ENCODE peak calls at places on chromosome 1, in four cellular contexts. T, B, V and P are unnamed samples.

GRCh38 chr1:165114022-165114888 is 242.3 kb downstream of the LMX1A start:
- DNase-seq in T (no peak), B (no peak), V (peak), P (peak)

GRCh38 chr1:236543065-236543669 is 19.4 kb downstream of the LGALS8 start:
- DNase-seq in T (no peak), B (no peak), V (no peak), P (no peak)

GRCh38 chr1:156281281-156282142 is 1.1 kb downstream of the SMG5 start:
- DNase-seq in T (no peak), B (no peak), V (peak), P (peak)

GRCh38 chr1:153961421-153961820 is 1.9 kb downstream of the SLC39A1 start:
- DNase-seq in T (no peak), B (no peak), V (no peak), P (no peak)

GRCh38 chr1:95304803-95305202 is 70.8 kb downstream of the RWDD3 start:
- DNase-seq in T (no peak), B (no peak), V (no peak), P (no peak)

GRCh38 chr1:246110343-246111219 is 396.5 kb downstream of the SMYD3 start:
- DNase-seq in T (no peak), B (no peak), V (no peak), P (peak)

GRCh38 chr1:43284711-43285110 is 670 bp downstream of the C1orf210 start:
- DNase-seq in T (peak), B (no peak), V (no peak), P (no peak)

GRCh38 chr1:198701250-198701649 is 62.4 kb downstream of the PTPRC start:
- DNase-seq in T (no peak), B (no peak), V (no peak), P (no peak)

GRCh38 chr1:37574834-37575479 is 18.2 kb downstream of the DNALI1 start:
- DNase-seq in T (no peak), B (no peak), V (peak), P (peak)

GRCh38 chr1:247373721-247374141 is 42.1 kb upstream of the ZNF496 start:
- DNase-seq in T (peak), B (no peak), V (peak), P (peak)

GRCh38 chr1:39082140-39082799 is 56.1 kb downstream of the NDUFS5 start:
- DNase-seq in T (no peak), B (no peak), V (no peak), P (no peak)

GRCh38 chr1:159953866-159954515 is at the start of gene SLAMF9:
- DNase-seq in T (no peak), B (no peak), V (no peak), P (peak)

GRCh38 chr1:194014004-194014403 is 827.6 kb upstream of the B3GALT2 start:
- DNase-seq in T (no peak), B (no peak), V (no peak), P (peak)

GRCh38 chr1:6004412-6005123 is 12.3 kb upstream of the NPHP4 start:
- DNase-seq in T (peak), B (no peak), V (no peak), P (no peak)

GRCh38 chr1:18805925-18806849 is 53.3 kb downstream of the TAS1R2 start:
- DNase-seq in T (no peak), B (no peak), V (peak), P (no peak)

GRCh38 chr1:225480825-225481434 is 53.1 kb upstream of the LBR start:
- DNase-seq in T (peak), B (peak), V (no peak), P (peak)

GRCh38 chr1:28056129-28056925 is 32.1 kb downstream of the EYA3 start:
- DNase-seq in T (no peak), B (no peak), V (no peak), P (no peak)

GRCh38 chr1:60133848-60134247 is 60.3 kb upstream of the C1orf87 start:
- DNase-seq in T (no peak), B (no peak), V (peak), P (peak)

GRCh38 chr1:214514032-214514818 is 37.2 kb downstream of the PTPN14 start:
- DNase-seq in T (no peak), B (no peak), V (peak), P (peak)

GRCh38 chr1:156244712-156245111 is 2.7 kb downstream of the BGLAP start:
- DNase-seq in T (no peak), B (no peak), V (no peak), P (no peak)